ENCODE peak calls at places on chromosomes 1 and 21, in six cellular contexts. Z is IMR-90; V is head of caudate nucleus; X is HT1080; H is lung; B is activated CD8-positive, alpha-beta memory T cell treated with anti-CD3 and anti-CD28 coated beads for 4 hours. Y is an unnamed sample.

GRCh38 chr1:1796466-1796865 is 18.2 kb upstream of the NADK start:
- DNase-seq in Z (no peak), V (peak), X (no peak), H (no peak), B (no peak), Y (no peak)

GRCh38 chr1:55285849-55286248 is 70.7 kb upstream of the USP24 start:
- DNase-seq in Z (no peak), V (no peak), X (peak), H (no peak), B (no peak), Y (peak)

GRCh38 chr1:154958681-154959447 is 2.7 kb downstream of the PYGO2 start:
- DNase-seq in Z (no peak), V (no peak), X (no peak), H (no peak), B (no peak), Y (no peak)

GRCh38 chr21:42280356-42281195 is 34.6 kb downstream of the TFF3 start:
- DNase-seq in Z (no peak), V (no peak), X (no peak), H (no peak), B (no peak), Y (no peak)

GRCh38 chr1:221693087-221693486 is 48.8 kb downstream of the DUSP10 start:
- DNase-seq in Z (no peak), V (no peak), X (no peak), H (no peak), B (no peak), Y (no peak)

GRCh38 chr1:172948457-172948856 is 102.3 kb downstream of the TNFSF18 start:
- DNase-seq in Z (peak), V (no peak), X (peak), H (no peak), B (no peak), Y (peak)

GRCh38 chr1:35288761-35289160 is 20.3 kb downstream of the ZMYM4 start:
- DNase-seq in Z (peak), V (no peak), X (peak), H (no peak), B (no peak), Y (peak)

GRCh38 chr1:151032164-151032563 is 4.2 kb upstream of the BNIPL start:
- DNase-seq in Z (no peak), V (no peak), X (no peak), H (no peak), B (no peak), Y (no peak)

GRCh38 chr1:109011335-109011734 is 30.6 kb downstream of the WDR47 start:
- DNase-seq in Z (no peak), V (no peak), X (no peak), H (no peak), B (no peak), Y (no peak)

GRCh38 chr1:6998267-6998666 is 213.0 kb downstream of the CAMTA1 start:
- DNase-seq in Z (no peak), V (no peak), X (peak), H (no peak), B (no peak), Y (no peak)

GRCh38 chr1:18922319-18922726 is 20.0 kb upstream of the ALDH4A1 start:
- DNase-seq in Z (peak), V (peak), X (peak), H (peak), B (no peak), Y (peak)

GRCh38 chr1:53350853-53351767 is 23.2 kb upstream of the LRP8 start:
- DNase-seq in Z (no peak), V (no peak), X (no peak), H (no peak), B (no peak), Y (no peak)

GRCh38 chr1:98962156-98962555 is 42.5 kb downstream of the PLPPR5 start:
- DNase-seq in Z (peak), V (no peak), X (no peak), H (no peak), B (no peak), Y (peak)

GRCh38 chr1:243977104-243977503 is 74.0 kb upstream of the ZBTB18 start:
- DNase-seq in Z (no peak), V (no peak), X (no peak), H (peak), B (no peak), Y (no peak)

GRCh38 chr1:47681735-47682134 is 243.9 kb downstream of the FOXD2 start:
- DNase-seq in Z (no peak), V (no peak), X (no peak), H (peak), B (no peak), Y (no peak)

GRCh38 chr1:161738627-161739287 is 10.8 kb upstream of the DUSP12 start:
- DNase-seq in Z (peak), V (peak), X (peak), H (no peak), B (no peak), Y (peak)

GRCh38 chr1:224057461-224058199 is 56.3 kb upstream of the FBXO28 start:
- DNase-seq in Z (no peak), V (no peak), X (no peak), H (no peak), B (no peak), Y (peak)

GRCh38 chr1:246632584-246633168 is 66.4 kb downstream of the CNST start:
- DNase-seq in Z (peak), V (no peak), X (peak), H (no peak), B (no peak), Y (peak)

GRCh38 chr1:156444407-156445001 is 56.1 kb downstream of the MEF2D start:
- DNase-seq in Z (no peak), V (peak), X (peak), H (no peak), B (no peak), Y (peak)

GRCh38 chr1:42424201-42424600 is 31.6 kb downstream of the ZMYND12 start:
- DNase-seq in Z (peak), V (no peak), X (no peak), H (no peak), B (no peak), Y (no peak)

GRCh38 chr1:57137980-57138379 is 172.2 kb upstream of the C8B start:
- DNase-seq in Z (no peak), V (no peak), X (no peak), H (no peak), B (no peak), Y (no peak)

GRCh38 chr1:80023366-80023765 is 1016.8 kb upstream of the ADGRL4 start:
- DNase-seq in Z (no peak), V (no peak), X (no peak), H (no peak), B (no peak), Y (peak)

GRCh38 chr1:222283147-222283768 is 264.6 kb downstream of the HHIPL2 start:
- DNase-seq in Z (peak), V (no peak), X (no peak), H (no peak), B (no peak), Y (peak)

GRCh38 chr1:184158911-184159701 is 107.6 kb downstream of the TSEN15 start:
- DNase-seq in Z (no peak), V (no peak), X (peak), H (no peak), B (no peak), Y (peak)

GRCh38 chr1:248752119-248752931 is 3.2 kb downstream of the LYPD8 start:
- DNase-seq in Z (no peak), V (no peak), X (no peak), H (no peak), B (no peak), Y (no peak)

GRCh38 chr1:241615043-241615974 is 24.9 kb downstream of the CHML start:
- DNase-seq in Z (no peak), V (no peak), X (peak), H (no peak), B (no peak), Y (peak)

GRCh38 chr1:234499119-234500039 is 20.4 kb upstream of the TARBP1 start:
- DNase-seq in Z (peak), V (peak), X (peak), H (peak), B (peak), Y (peak)

GRCh38 chr1:65195495-65196417 is 47.8 kb downstream of the AK4 start:
- DNase-seq in Z (peak), V (no peak), X (peak), H (no peak), B (no peak), Y (no peak)

GRCh38 chr1:203677771-203678170 is 51.1 kb downstream of the ATP2B4 start:
- DNase-seq in Z (no peak), V (peak), X (no peak), H (no peak), B (no peak), Y (no peak)

GRCh38 chr1:94125551-94126514 is 4.9 kb upstream of the ABCA4 start:
- DNase-seq in Z (no peak), V (no peak), X (no peak), H (peak), B (no peak), Y (peak)

GRCh38 chr1:207873055-207873890 is 37.7 kb downstream of the CD34 start:
- DNase-seq in Z (no peak), V (no peak), X (no peak), H (no peak), B (no peak), Y (no peak)

GRCh38 chr1:56551691-56552090 is 27.7 kb downstream of the PLPP3 start:
- DNase-seq in Z (no peak), V (no peak), X (no peak), H (no peak), B (no peak), Y (no peak)

GRCh38 chr1:12595839-12596821 is 21.9 kb downstream of the DHRS3 start:
- DNase-seq in Z (peak), V (no peak), X (peak), H (peak), B (no peak), Y (peak)

GRCh38 chr1:8360493-8361197 is 42.7 kb downstream of the SLC45A1 start:
- DNase-seq in Z (no peak), V (no peak), X (no peak), H (no peak), B (no peak), Y (no peak)

GRCh38 chr21:24486973-24487372 is 1120.3 kb downstream of the MRPL39 start:
- DNase-seq in Z (no peak), V (no peak), X (no peak), H (no peak), B (no peak), Y (no peak)

GRCh38 chr1:82405333-82405732 is 604.6 kb downstream of the ADGRL2 start:
- DNase-seq in Z (no peak), V (no peak), X (no peak), H (no peak), B (no peak), Y (no peak)

GRCh38 chr1:118911571-118911970 is 76.6 kb downstream of the TBX15 start:
- DNase-seq in Z (no peak), V (no peak), X (no peak), H (no peak), B (no peak), Y (peak)

GRCh38 chr1:47485817-47486216 is 48.0 kb downstream of the FOXD2 start:
- DNase-seq in Z (no peak), V (no peak), X (no peak), H (no peak), B (no peak), Y (no peak)

GRCh38 chr21:45327458-45328197 is 39.9 kb upstream of the POFUT2 start:
- DNase-seq in Z (no peak), V (no peak), X (no peak), H (no peak), B (no peak), Y (no peak)